ENCODE peak calls at places on chromosomes 5 and 9, in nine cellular contexts. Z is WTC11, N is right atrium auricular region, H is kidney, Y is IMR-90, G is foreskin fibroblast, U is right lobe of liver, V is RWPE1, W is coronary artery. C is an unnamed sample.

GRCh38 chr9:22401671-22402070 is 45.0 kb upstream of the DMRTA1 start:
- DNase-seq in U (no peak), H (no peak), V (no peak), N (no peak), Y (no peak), G (no peak), Z (no peak), W (no peak), C (no peak)

GRCh38 chr5:93510626-93511420 is 70.2 kb downstream of the NR2F1-AS1 start:
- DNase-seq in H (no peak), V (no peak), Y (no peak), W (no peak), N (no peak), Z (no peak), G (no peak), U (no peak), C (no peak)

GRCh38 chr5:142308358-142308757 is 16.5 kb downstream of the SPRY4 start:
- DNase-seq in W (no peak), U (no peak), H (no peak), G (no peak), V (no peak), Z (no peak), Y (no peak), N (no peak), C (no peak)

GRCh38 chr9:12813960-12814876 is 39.4 kb downstream of the LURAP1L start:
- DNase-seq in V (peak), N (peak), Y (peak), U (peak), H (peak), W (peak), G (peak), Z (no peak), C (no peak)

GRCh38 chr5:154709368-154710305 is 45.5 kb upstream of the LARP1 start:
- DNase-seq in Y (no peak), V (no peak), N (no peak), W (no peak), H (no peak), G (peak), U (no peak), Z (no peak), C (no peak)

GRCh38 chr9:97388721-97389238 is 23.1 kb upstream of the TDRD7 start:
- DNase-seq in G (peak), Z (no peak), H (peak), W (no peak), U (no peak), N (no peak), V (no peak), Y (no peak), C (no peak)

GRCh38 chr9:88998911-88999310 is 7.6 kb downstream of the S1PR3 start:
- DNase-seq in H (peak), U (peak), N (peak), W (peak), V (no peak), Z (no peak), G (peak), Y (no peak), C (no peak)

GRCh38 chr9:36250079-36250478 is 8.2 kb downstream of the GNE start:
- DNase-seq in Y (no peak), W (no peak), H (no peak), U (no peak), Z (no peak), V (peak), N (no peak), G (no peak), C (no peak)

GRCh38 chr9:136686794-136687711 is at the start of gene AGPAT2:
- DNase-seq in U (peak), V (peak), W (no peak), G (peak), N (peak), Z (peak), H (peak), Y (peak), C (no peak)

GRCh38 chr9:94779693-94780290 is 53.3 kb downstream of the AOPEP start:
- DNase-seq in V (no peak), Z (no peak), H (no peak), Y (no peak), N (no peak), G (no peak), W (no peak), U (no peak), C (no peak)

GRCh38 chr5:177508217-177508611 is 1.4 kb downstream of the DOK3 start:
- DNase-seq in N (no peak), V (no peak), H (no peak), U (no peak), W (no peak), G (no peak), Z (no peak), Y (no peak), C (no peak)

GRCh38 chr5:177508837-177509236 is 789 bp downstream of the DOK3 start:
- DNase-seq in Z (no peak), N (no peak), U (no peak), Y (no peak), V (no peak), H (peak), W (no peak), G (no peak), C (no peak)

GRCh38 chr5:177507165-177507564 is 2.5 kb downstream of the DOK3 start:
- DNase-seq in U (no peak), Y (no peak), W (no peak), N (no peak), V (no peak), G (peak), Z (no peak), H (no peak), C (no peak)

GRCh38 chr5:177509361-177509951 is at the start of gene DOK3:
- DNase-seq in Y (no peak), V (no peak), W (no peak), H (peak), G (no peak), Z (no peak), N (no peak), U (peak), C (peak)

DNA sequence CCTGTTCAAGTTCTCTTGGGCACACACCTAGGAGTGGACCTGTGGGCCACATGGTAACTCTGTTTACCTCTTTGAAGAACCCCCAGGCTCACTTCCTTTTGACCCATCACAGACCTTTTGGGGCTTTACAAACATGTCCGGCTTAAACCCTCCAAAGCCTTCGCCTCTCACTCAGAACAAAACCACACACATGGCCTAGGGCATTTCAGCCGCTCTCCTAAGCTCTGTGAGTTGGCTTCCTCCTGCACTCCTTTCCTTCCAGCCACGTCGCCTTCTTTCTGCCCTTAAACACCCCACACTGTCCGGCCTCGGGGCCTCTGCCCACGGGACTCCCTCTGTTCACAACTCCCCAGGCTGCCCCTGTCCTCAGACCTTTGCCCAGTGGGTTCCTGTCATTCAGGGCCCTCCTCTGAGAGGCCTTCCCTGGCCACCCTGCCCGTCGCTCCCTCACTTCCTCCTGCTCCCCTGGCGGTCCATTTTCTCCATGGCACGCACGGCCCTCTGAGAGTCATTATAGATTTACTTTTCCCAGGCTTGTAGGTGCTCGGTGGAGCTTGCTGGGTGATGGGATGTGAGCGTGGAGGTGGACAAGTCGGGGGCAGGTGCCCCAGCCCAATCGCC is 1.9 kb downstream of the DOK3 start:
- DNase-seq in U (no peak), W (no peak), H (no peak), V (no peak), G (no peak), N (no peak), Y (no peak), Z (no peak), C (no peak)
- TF ChIP-seq CTCF in U (no peak), W (no peak), H (no peak), V (no peak), G (no peak), N (no peak), Y (no peak), Z (no peak), C (peak)

GRCh38 chr5:9278925-9279603 is 266.8 kb downstream of the SEMA5A start:
- DNase-seq in H (no peak), Y (no peak), Z (no peak), G (no peak), V (no peak), U (no peak), W (no peak), N (no peak), C (no peak)
- TF ChIP-seq CTCF in H (no peak), Y (no peak), Z (no peak), G (no peak), V (no peak), U (no peak), W (no peak), N (no peak), C (no peak)

DNA sequence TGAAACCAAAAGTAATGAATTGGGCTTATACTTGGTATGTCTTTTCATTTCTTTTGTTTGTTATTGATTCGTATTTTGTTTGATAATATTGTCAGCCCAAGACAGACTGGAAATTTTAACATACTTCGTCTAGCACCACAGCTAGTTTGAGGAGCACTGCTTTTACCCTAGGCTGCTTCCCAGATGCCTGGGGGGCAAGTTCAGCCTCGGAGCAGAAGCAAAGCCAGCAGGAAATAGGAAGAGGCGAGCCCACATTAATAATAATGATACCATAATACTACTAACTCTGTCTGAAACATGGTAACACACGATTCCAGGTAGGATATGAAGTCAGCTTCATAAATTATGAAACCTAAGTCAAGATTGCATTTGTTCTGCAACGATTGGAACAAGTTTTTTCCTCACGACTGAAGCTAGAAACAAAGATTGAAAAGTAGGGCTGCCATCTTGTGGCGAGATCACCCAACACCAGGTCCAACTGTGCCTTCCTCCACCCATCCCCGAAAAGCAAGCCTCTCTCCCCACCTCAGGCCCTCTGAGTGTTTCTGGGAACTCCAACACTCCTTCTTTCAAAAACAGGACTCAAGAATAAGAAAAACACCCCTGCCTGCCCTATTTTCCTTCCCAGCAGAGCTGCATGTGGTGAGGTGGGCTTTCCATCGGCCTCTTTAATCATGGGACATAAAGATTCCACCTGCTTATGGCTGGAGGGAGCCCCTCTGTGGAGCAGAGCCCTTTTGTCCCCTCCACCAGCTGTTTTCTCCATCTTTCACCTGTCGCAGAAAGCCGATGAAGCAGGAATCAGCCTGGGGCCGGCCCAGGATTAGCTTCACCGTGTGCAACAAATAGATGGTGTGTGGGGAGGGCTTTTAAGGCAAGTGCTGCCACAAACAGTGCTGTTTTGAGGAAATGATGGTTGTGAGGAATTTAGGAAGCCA is 236.3 kb downstream of the CAAP1 start:
- DNase-seq in Z (peak), V (peak), G (no peak), H (no peak), N (no peak), Y (peak), U (no peak), W (no peak), C (no peak)
- TF ChIP-seq CTCF in Z (peak), V (peak), G (peak), H (peak), N (no peak), Y (peak), U (no peak), W (no peak), C (peak)

GRCh38 chr9:16728128-16728505 is 142.4 kb downstream of the BNC2 start:
- DNase-seq in H (no peak), U (no peak), G (peak), V (no peak), W (no peak), N (no peak), Z (no peak), Y (peak), C (no peak)

GRCh38 chr9:16727452-16728127 is 142.9 kb downstream of the BNC2 start:
- DNase-seq in Y (peak), H (no peak), G (peak), U (no peak), W (no peak), V (no peak), N (no peak), Z (no peak), C (no peak)

GRCh38 chr9:16726718-16727451 is 143.6 kb downstream of the BNC2 start:
- DNase-seq in U (peak), N (peak), Y (peak), W (peak), G (peak), Z (peak), V (peak), H (peak), C (peak)

GRCh38 chr9:16725066-16725465 is 145.4 kb downstream of the BNC2 start:
- DNase-seq in N (no peak), Z (no peak), Y (no peak), G (no peak), W (no peak), U (no peak), V (no peak), H (no peak), C (no peak)

GRCh38 chr9:16726023-16726422 is 144.4 kb downstream of the BNC2 start:
- DNase-seq in V (peak), G (peak), H (no peak), Y (peak), Z (no peak), U (no peak), N (no peak), W (no peak), C (no peak)
- TF ChIP-seq CTCF in V (no peak), G (no peak), H (no peak), Y (peak), Z (no peak), U (no peak), N (no peak), W (no peak), C (peak)

GRCh38 chr5:115548683-115549082 is 4.1 kb upstream of the FEM1C start:
- DNase-seq in N (no peak), U (no peak), V (no peak), Y (no peak), G (no peak), W (no peak), H (no peak), Z (no peak), C (no peak)

GRCh38 chr5:115545065-115545882 is 699 bp upstream of the FEM1C start:
- DNase-seq in U (no peak), Z (no peak), G (no peak), N (no peak), V (no peak), W (no peak), Y (peak), H (no peak), C (no peak)

GRCh38 chr5:115553082-115553481 is 8.5 kb upstream of the FEM1C start:
- DNase-seq in H (no peak), U (no peak), Z (no peak), V (no peak), G (peak), W (no peak), Y (peak), N (no peak), C (no peak)

GRCh38 chr5:115551415-115551814 is 6.8 kb upstream of the FEM1C start:
- DNase-seq in Z (no peak), H (no peak), U (no peak), V (no peak), G (peak), N (no peak), W (no peak), Y (no peak), C (no peak)

GRCh38 chr5:115549154-115549553 is 4.6 kb upstream of the FEM1C start:
- DNase-seq in G (peak), Y (peak), U (no peak), H (no peak), V (no peak), N (no peak), W (no peak), Z (peak), C (no peak)
- TF ChIP-seq CTCF in G (no peak), Y (peak), U (no peak), H (no peak), V (no peak), N (no peak), W (no peak), Z (peak), C (peak)

DNA sequence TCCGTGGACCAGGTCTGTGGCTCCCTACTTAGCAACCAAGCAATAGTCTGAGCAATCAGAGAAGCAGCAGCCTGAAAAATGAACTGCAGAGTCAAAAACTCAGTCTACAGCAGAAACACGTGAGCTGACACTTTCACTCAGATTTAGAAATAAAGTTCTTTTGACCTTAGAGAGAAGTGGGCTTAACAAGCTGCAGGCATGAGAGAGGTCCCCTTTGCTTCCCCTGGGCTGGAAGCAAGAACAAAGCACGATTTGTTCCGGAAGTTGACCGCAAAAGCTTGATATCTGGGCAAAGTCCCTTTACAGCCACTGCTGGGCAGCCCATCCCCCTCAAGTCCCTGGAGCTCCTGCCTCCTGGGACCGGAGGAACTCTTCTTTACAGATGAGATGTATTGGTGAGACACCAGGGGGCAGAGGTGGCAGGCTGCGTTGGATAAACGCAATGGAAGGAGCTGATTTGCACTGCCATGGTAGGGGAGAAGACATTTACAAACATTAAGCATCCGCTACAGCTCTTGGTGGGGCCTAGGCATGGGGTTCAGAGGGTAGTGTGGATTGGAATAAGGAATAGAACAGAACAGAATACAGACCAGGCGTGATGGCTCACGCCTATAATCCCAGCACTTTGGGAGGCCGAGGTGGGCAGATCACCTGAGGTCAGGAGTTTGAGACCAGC is 5.8 kb upstream of the SOWAHA start:
- DNase-seq in V (no peak), Z (peak), Y (no peak), H (no peak), U (peak), W (no peak), N (no peak), G (no peak), C (no peak)
- TF ChIP-seq CTCF in V (no peak), Z (no peak), Y (peak), H (no peak), U (peak), W (no peak), N (no peak), G (no peak), C (peak)

GRCh38 chr5:69217732-69218568 is 16.7 kb upstream of the CDK7 start:
- DNase-seq in U (peak), Y (peak), N (peak), W (peak), V (peak), G (peak), Z (peak), H (peak), C (peak)
- TF ChIP-seq CTCF in U (peak), Y (no peak), N (peak), W (no peak), V (no peak), G (peak), Z (no peak), H (no peak), C (peak)

GRCh38 chr5:138527170-138527569 is 15.9 kb downstream of the ETF1 start:
- DNase-seq in W (no peak), G (peak), Y (no peak), N (no peak), U (no peak), Z (no peak), V (no peak), H (no peak), C (no peak)

GRCh38 chr5:138529812-138530211 is 13.2 kb downstream of the ETF1 start:
- DNase-seq in Y (no peak), U (no peak), N (no peak), V (no peak), G (no peak), H (no peak), Z (no peak), W (no peak), C (no peak)

GRCh38 chr5:138533973-138534941 is 8.8 kb downstream of the ETF1 start:
- DNase-seq in N (no peak), G (no peak), W (no peak), Z (no peak), U (no peak), Y (no peak), H (no peak), V (no peak), C (no peak)

GRCh38 chr5:138528208-138528607 is 14.8 kb downstream of the ETF1 start:
- DNase-seq in N (no peak), Y (peak), U (no peak), W (no peak), H (no peak), Z (no peak), G (no peak), V (peak), C (no peak)

GRCh38 chr5:138528744-138529469 is 14.1 kb downstream of the ETF1 start:
- DNase-seq in G (no peak), U (no peak), Y (no peak), N (no peak), Z (no peak), W (no peak), H (no peak), V (no peak), C (no peak)
- TF ChIP-seq CTCF in G (no peak), U (no peak), Y (no peak), N (no peak), Z (no peak), W (no peak), H (no peak), V (no peak), C (no peak)

C was measured in chondrocyte.